ENCODE peak calls at places on chromosomes 16 and 17, in six cellular contexts. N is H7, O is cardiac fibroblast, H is AG10803, K is GM12865, J is stomach. W is an unnamed sample.

GRCh38 chr16:73202176-73202729 is 154.3 kb upstream of the ZFHX3 start:
- DNase-seq in N (no peak), O (peak), H (peak), K (no peak), J (no peak), W (peak)

GRCh38 chr16:80114699-80115098 is 426.1 kb upstream of the DYNLRB2 start:
- DNase-seq in N (no peak), O (no peak), H (no peak), K (peak), J (no peak), W (no peak)

GRCh38 chr16:12126091-12126806 is 149.7 kb downstream of the SNX29 start:
- DNase-seq in N (no peak), O (no peak), H (no peak), K (no peak), J (no peak), W (no peak)

GRCh38 chr17:7710341-7710740 is 5.3 kb downstream of the EFNB3 start:
- DNase-seq in N (no peak), O (no peak), H (no peak), K (no peak), J (no peak), W (no peak)

GRCh38 chr16:918068-918467 is 52.7 kb downstream of the LMF1 start:
- DNase-seq in N (no peak), O (peak), H (no peak), K (no peak), J (no peak), W (no peak)

GRCh38 chr17:6496636-6497441 is 52.6 kb downstream of the PIMREG start:
- DNase-seq in N (no peak), O (no peak), H (no peak), K (no peak), J (no peak), W (no peak)

GRCh38 chr17:76695059-76695892 is 15.5 kb downstream of the MXRA7 start:
- DNase-seq in N (no peak), O (no peak), H (no peak), K (no peak), J (no peak), W (no peak)

GRCh38 chr17:45345554-45346254 is 28.9 kb upstream of the MAP3K14 start:
- DNase-seq in N (no peak), O (peak), H (peak), K (no peak), J (no peak), W (peak)

GRCh38 chr17:18236494-18236893 is 11.1 kb downstream of the LLGL1 start:
- DNase-seq in N (no peak), O (no peak), H (no peak), K (no peak), J (no peak), W (no peak)

GRCh38 chr17:43832976-43833829 is at the start of gene MPP3:
- DNase-seq in N (peak), O (peak), H (peak), K (no peak), J (peak), W (no peak)

GRCh38 chr17:46764335-46764708 is 54.2 kb downstream of the WNT3 start:
- DNase-seq in N (peak), O (no peak), H (no peak), K (no peak), J (peak), W (no peak)

GRCh38 chr17:27323538-27324212 is 29.8 kb downstream of the WSB1 start:
- DNase-seq in N (peak), O (peak), H (peak), K (no peak), J (peak), W (no peak)

GRCh38 chr17:44733753-44734152 is 25.0 kb upstream of the ADAM11 start:
- DNase-seq in N (peak), O (no peak), H (no peak), K (no peak), J (no peak), W (no peak)

GRCh38 chr16:66240565-66240964 is 125.9 kb upstream of the CDH5 start:
- DNase-seq in N (no peak), O (no peak), H (no peak), K (no peak), J (no peak), W (no peak)

GRCh38 chr16:4327782-4328579 is 12.1 kb downstream of the GLIS2 start:
- DNase-seq in N (peak), O (peak), H (peak), K (peak), J (peak), W (no peak)

GRCh38 chr17:51860934-51861561 is 297.5 kb downstream of the CA10 start:
- DNase-seq in N (peak), O (peak), H (peak), K (peak), J (no peak), W (no peak)

GRCh38 chr16:23121024-23121423 is 28.2 kb downstream of the USP31 start:
- DNase-seq in N (no peak), O (no peak), H (peak), K (no peak), J (no peak), W (no peak)

GRCh38 chr16:47777191-47777590 is 316.1 kb downstream of the PHKB start:
- DNase-seq in N (no peak), O (peak), H (peak), K (no peak), J (no peak), W (no peak)

GRCh38 chr16:13391337-13391736 is 489.9 kb downstream of the SHISA9 start:
- DNase-seq in N (no peak), O (no peak), H (no peak), K (peak), J (no peak), W (no peak)

GRCh38 chr17:6427284-6427781 is 7.6 kb downstream of the AIPL1 start:
- DNase-seq in N (no peak), O (peak), H (peak), K (peak), J (no peak), W (no peak)

GRCh38 chr17:77365584-77366186 is 224.9 kb downstream of the SEC14L1 start:
- DNase-seq in N (peak), O (peak), H (peak), K (no peak), J (peak), W (peak)

GRCh38 chr17:57918017-57918895 is 37.0 kb downstream of the CUEDC1 start:
- DNase-seq in N (no peak), O (peak), H (peak), K (no peak), J (no peak), W (no peak)

GRCh38 chr17:43998552-43998951 is 5.9 kb upstream of the NAGS start:
- DNase-seq in N (no peak), O (peak), H (peak), K (no peak), J (no peak), W (no peak)

GRCh38 chr16:6753553-6753952 is 579.1 kb upstream of the RBFOX1 start:
- DNase-seq in N (no peak), O (no peak), H (no peak), K (no peak), J (no peak), W (no peak)

GRCh38 chr17:27756467-27757371 is 43.6 kb downstream of the NOS2 start:
- DNase-seq in N (peak), O (peak), H (peak), K (peak), J (peak), W (peak)

GRCh38 chr16:83402969-83403368 is 404.8 kb upstream of the HSBP1 start:
- DNase-seq in N (no peak), O (peak), H (peak), K (no peak), J (no peak), W (no peak)

GRCh38 chr17:74566132-74566753 is 1.1 kb downstream of the CD300H start:
- DNase-seq in N (peak), O (peak), H (peak), K (peak), J (peak), W (no peak)

GRCh38 chr17:70190959-70191805 is 21.9 kb downstream of the KCNJ2 start:
- DNase-seq in N (peak), O (no peak), H (no peak), K (no peak), J (peak), W (no peak)
- H3K4me3 ChIP-seq in N (no peak), O (no peak), H (no peak), K (no peak), J (no peak), W (no peak)

GRCh38 chr16:54655171-54655590 is 275.5 kb upstream of the IRX5 start:
- DNase-seq in N (no peak), O (peak), H (peak), K (no peak), J (peak), W (no peak)
- H3K4me3 ChIP-seq in N (no peak), O (no peak), H (peak), K (no peak), J (peak), W (no peak)

DNA sequence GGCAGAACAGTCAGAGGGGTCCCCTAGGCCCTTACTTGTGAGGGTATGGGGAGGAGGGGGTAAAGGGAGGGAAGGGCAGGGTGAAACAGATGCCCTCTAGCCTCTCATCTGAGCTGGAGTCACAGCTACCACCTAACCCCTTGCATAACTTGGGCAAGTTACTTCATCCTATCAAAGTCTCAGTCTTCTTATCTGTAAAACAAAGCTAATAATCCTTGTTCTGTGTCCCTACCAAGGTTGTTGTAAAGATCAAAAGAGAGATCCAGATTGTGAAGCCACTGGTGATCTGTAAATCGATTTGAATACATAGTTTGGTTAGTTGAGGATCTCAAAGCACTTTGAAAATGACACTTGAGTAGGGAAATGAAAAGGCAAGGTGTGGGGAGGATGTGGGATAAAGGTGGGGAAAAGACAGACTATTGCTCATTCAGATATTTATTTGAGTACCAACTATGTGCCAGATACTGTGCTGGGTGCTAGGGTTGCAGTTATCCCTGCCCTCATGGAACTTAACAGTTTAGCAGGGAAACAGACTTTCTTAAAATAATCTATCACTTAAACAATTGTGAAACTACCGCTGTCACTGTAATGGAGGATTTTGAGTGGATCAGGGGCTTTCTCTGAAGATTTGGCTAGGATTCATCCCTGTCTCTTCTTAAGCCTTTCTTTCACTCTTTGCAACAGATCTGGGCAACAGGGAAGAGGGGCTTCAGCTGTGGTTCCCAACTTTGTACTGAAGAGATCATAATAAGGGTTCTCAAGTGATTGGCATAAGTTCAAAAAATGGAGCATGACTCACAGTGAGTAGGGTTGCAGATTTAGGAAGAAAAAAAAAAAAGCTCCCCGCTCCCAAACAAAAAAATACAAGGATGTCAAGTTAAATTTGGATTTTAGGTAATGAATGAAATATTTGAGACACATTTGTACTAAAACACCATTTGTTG is 3.0 kb downstream of the HEATR9 start:
- DNase-seq in N (no peak), O (peak), H (peak), K (no peak), J (no peak), W (no peak)
- H3K4me3 ChIP-seq in N (no peak), O (no peak), H (no peak), K (no peak), J (no peak), W (no peak)

GRCh38 chr16:85686912-85687591 is 1.7 kb downstream of the GINS2 start:
- DNase-seq in N (peak), O (no peak), H (no peak), K (peak), J (no peak), W (no peak)
- H3K4me3 ChIP-seq in N (no peak), O (no peak), H (no peak), K (peak), J (no peak), W (no peak)

GRCh38 chr16:81311762-81312161 is 3.0 kb upstream of the GAN start:
- DNase-seq in N (no peak), O (no peak), H (no peak), K (no peak), J (no peak), W (no peak)
- H3K4me3 ChIP-seq in N (no peak), O (no peak), H (no peak), K (no peak), J (no peak), W (no peak)

DNA sequence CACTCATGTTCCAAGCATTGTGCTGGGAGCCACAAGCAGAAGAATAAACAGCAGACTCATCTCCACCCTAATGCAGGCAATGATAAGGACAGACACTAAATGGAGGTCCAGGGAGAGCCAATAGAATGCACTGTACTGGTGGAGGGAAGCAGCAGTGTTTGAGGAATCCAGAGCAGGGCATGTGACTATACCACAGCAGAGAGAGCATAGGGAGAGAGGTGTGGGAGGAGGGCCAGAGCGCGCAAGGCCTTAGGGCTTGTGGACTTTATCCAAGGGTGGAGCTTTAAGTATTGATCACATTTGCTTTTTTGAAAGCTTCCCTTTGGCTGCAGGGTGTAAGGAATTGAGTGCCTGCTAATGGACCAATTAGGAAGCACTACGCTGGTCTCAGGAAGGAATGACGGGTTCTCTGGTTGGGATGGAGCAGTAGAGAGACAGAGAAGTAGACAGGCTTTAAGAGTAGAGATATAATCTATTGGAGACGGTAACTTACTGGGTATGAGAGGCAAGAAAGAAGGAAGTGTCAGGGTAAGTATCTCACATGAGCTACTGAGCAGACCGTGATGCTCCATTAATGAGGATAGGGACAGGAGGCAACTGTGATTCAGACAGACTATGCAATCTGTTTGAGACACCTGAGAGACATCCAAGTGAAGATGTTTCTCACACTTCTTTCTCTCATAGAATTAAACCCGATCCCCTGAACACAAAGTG is 82.2 kb downstream of the MYO1D start:
- DNase-seq in N (no peak), O (no peak), H (no peak), K (no peak), J (no peak), W (no peak)
- H3K4me3 ChIP-seq in N (no peak), O (no peak), H (no peak), K (no peak), J (no peak), W (no peak)

GRCh38 chr16:56710181-56710737 is 19.7 kb upstream of the NUP93 start:
- DNase-seq in N (no peak), O (no peak), H (no peak), K (no peak), J (no peak), W (no peak)

GRCh38 chr16:56708821-56709685 is 20.9 kb upstream of the NUP93 start:
- DNase-seq in N (no peak), O (no peak), H (no peak), K (no peak), J (no peak), W (no peak)

GRCh38 chr16:56711862-56712261 is 18.1 kb upstream of the NUP93 start:
- DNase-seq in N (no peak), O (no peak), H (no peak), K (no peak), J (no peak), W (no peak)

GRCh38 chr16:56708418-56708817 is 21.5 kb upstream of the NUP93 start:
- DNase-seq in N (no peak), O (no peak), H (no peak), K (no peak), J (no peak), W (no peak)

GRCh38 chr16:56709686-56710040 is 20.3 kb upstream of the NUP93 start:
- DNase-seq in N (no peak), O (no peak), H (no peak), K (no peak), J (no peak), W (no peak)
- H3K4me3 ChIP-seq in N (no peak), O (no peak), H (no peak), K (no peak), J (no peak), W (no peak)

GRCh38 chr16:56608043-56608875 is at the start of gene MT2A:
- DNase-seq in N (peak), O (peak), H (peak), K (peak), J (peak), W (peak)

GRCh38 chr16:56606071-56606687 is 2.2 kb upstream of the MT2A start:
- DNase-seq in N (no peak), O (peak), H (no peak), K (no peak), J (no peak), W (no peak)

GRCh38 chr16:56605475-56605874 is 2.9 kb upstream of the MT2A start:
- DNase-seq in N (no peak), O (no peak), H (no peak), K (no peak), J (no peak), W (no peak)

GRCh38 chr16:56607675-56608042 is 725 bp upstream of the MT2A start:
- DNase-seq in N (no peak), O (no peak), H (no peak), K (no peak), J (no peak), W (no peak)

DNA sequence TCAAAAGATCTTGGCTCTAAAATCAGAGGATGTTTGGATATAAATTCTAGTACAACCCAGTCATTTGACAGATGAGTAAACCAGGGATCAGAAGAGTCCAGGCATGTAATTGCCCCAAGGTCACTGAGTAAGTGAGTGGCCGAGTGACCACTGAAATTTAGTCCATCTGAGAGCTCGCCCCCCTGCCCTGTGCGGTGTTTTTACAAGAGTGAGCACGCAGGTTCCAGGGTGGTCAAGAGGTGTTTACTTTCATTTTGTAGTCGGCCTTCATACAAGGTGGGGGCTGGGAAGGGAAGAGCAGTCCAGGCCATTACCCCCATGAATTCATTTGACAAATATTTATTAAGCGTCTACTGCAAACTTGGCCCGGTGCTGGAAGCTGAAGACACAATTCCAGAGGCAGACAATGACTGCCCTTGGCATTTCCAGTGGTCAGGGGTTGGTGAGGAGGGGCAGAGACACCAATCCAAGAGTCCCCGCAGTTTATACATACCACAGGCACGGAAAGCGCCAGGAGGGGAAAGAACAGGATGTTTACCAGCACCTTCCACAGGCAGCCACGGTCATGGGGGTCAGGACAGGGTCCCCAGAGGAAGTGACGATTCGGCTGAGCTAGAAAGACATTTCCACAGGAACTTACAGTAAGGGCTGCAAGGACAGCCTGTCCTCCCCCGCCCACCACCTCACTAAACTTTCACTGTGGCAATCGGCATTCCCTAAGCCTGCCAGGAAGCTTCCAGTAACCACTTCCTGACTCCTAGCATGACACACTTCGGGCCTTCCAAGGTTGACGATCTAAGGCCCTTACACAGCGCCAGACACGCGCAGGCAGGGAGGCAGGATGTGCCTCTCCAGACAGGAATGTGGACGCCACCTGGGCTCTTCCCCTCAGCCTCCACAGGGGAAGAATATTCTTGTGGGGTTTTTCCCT is 1.4 kb upstream of the MT2A start:
- DNase-seq in N (no peak), O (peak), H (peak), K (no peak), J (peak), W (peak)
- H3K4me3 ChIP-seq in N (no peak), O (peak), H (peak), K (no peak), J (no peak), W (peak)

GRCh38 chr16:87178177-87178863 is 138.9 kb downstream of the C16orf95 start:
- DNase-seq in N (peak), O (no peak), H (peak), K (no peak), J (no peak), W (no peak)
- H3K4me3 ChIP-seq in N (peak), O (no peak), H (no peak), K (no peak), J (no peak), W (no peak)